ENCODE peak calls at places on chromosomes 12 and 14, in eight cellular contexts. Z, E, C, B, A, F, K and Q are unnamed samples.

GRCh38 chr14:90839024-90839888 is 23.0 kb upstream of the TTC7B start:
- DNase-seq in K (no peak), F (no peak), E (no peak), Z (no peak), B (peak), C (no peak), A (peak), Q (no peak)

GRCh38 chr12:115149279-115149678 is 465.3 kb upstream of the TBX3 start:
- DNase-seq in A (no peak), Z (no peak), B (no peak), F (no peak), K (no peak), C (no peak), E (no peak), Q (no peak)

GRCh38 chr12:62285284-62285683 is 25.1 kb downstream of the USP15 start:
- DNase-seq in A (no peak), K (no peak), B (no peak), F (no peak), Z (no peak), C (no peak), E (no peak), Q (no peak)

GRCh38 chr12:67355428-67356385 is 86.5 kb downstream of the CAND1 start:
- DNase-seq in A (peak), C (no peak), Z (peak), F (peak), E (no peak), K (peak), B (peak), Q (peak)

GRCh38 chr12:13744566-13744965 is 236.8 kb downstream of the GRIN2B start:
- DNase-seq in F (no peak), K (no peak), C (no peak), E (no peak), Z (no peak), A (no peak), B (no peak), Q (no peak)

GRCh38 chr14:106228541-106229158 is 702.3 kb downstream of the TMEM121 start:
- DNase-seq in Z (no peak), A (no peak), E (peak), B (no peak), F (no peak), C (no peak), K (no peak), Q (no peak)

GRCh38 chr12:57590536-57590891 is 478 bp upstream of the PIP4K2C start:
- DNase-seq in E (no peak), Z (no peak), F (no peak), C (no peak), K (no peak), B (no peak), A (no peak), Q (no peak)

GRCh38 chr14:92832137-92832700 is 38.1 kb downstream of the GOLGA5 start:
- DNase-seq in B (no peak), E (no peak), Z (no peak), F (peak), K (peak), A (no peak), C (no peak), Q (no peak)

GRCh38 chr12:6020930-6021329 is 75.9 kb upstream of the ANO2 start:
- DNase-seq in K (peak), C (no peak), E (no peak), B (peak), A (no peak), F (no peak), Z (no peak), Q (no peak)

GRCh38 chr12:2963154-2963759 is 4.1 kb downstream of the TEAD4 start:
- DNase-seq in Z (no peak), B (no peak), E (no peak), C (no peak), K (peak), A (peak), F (no peak), Q (no peak)

GRCh38 chr12:57889541-57889989 is 43.0 kb upstream of the CTDSP2 start:
- DNase-seq in K (peak), C (peak), Z (no peak), A (peak), B (peak), E (no peak), F (no peak), Q (no peak)

GRCh38 chr12:110557300-110557699 is 25.8 kb downstream of the PPTC7 start:
- DNase-seq in K (no peak), A (no peak), E (no peak), B (no peak), F (no peak), C (no peak), Z (no peak), Q (no peak)

GRCh38 chr12:68793436-68793835 is 14.5 kb upstream of the MDM2 start:
- DNase-seq in E (no peak), C (no peak), K (no peak), B (no peak), F (no peak), Z (no peak), A (no peak), Q (no peak)

GRCh38 chr12:110256780-110257431 is 24.1 kb upstream of the ATP2A2 start:
- DNase-seq in B (no peak), F (peak), C (no peak), A (peak), K (no peak), E (no peak), Z (no peak), Q (no peak)

GRCh38 chr14:23525611-23526010 is 26.0 kb downstream of the ZFHX2 start:
- DNase-seq in A (no peak), F (no peak), K (no peak), E (no peak), C (no peak), Z (no peak), B (no peak), Q (no peak)

GRCh38 chr12:93173178-93173957 is 204.4 kb upstream of the NUDT4 start:
- DNase-seq in Z (no peak), B (peak), K (no peak), C (no peak), F (peak), A (no peak), E (no peak), Q (no peak)

GRCh38 chr12:114721266-114721665 is 37.3 kb upstream of the TBX3 start:
- DNase-seq in A (no peak), B (no peak), K (no peak), E (no peak), Z (no peak), C (no peak), F (no peak), Q (no peak)

GRCh38 chr12:64625243-64626077 is 15.2 kb downstream of the RASSF3 start:
- DNase-seq in A (peak), E (peak), Z (no peak), C (peak), B (peak), K (peak), F (peak), Q (peak)

GRCh38 chr14:24368562-24369252 is 723 bp downstream of the NFATC4 start:
- DNase-seq in E (peak), A (peak), B (peak), K (peak), F (peak), Z (peak), C (peak), Q (no peak)

GRCh38 chr14:105864651-105865265 is 338.4 kb downstream of the TMEM121 start:
- DNase-seq in K (no peak), A (no peak), Z (no peak), E (no peak), F (no peak), B (no peak), C (no peak), Q (peak)

GRCh38 chr14:68757618-68758081 is 35.2 kb downstream of the ZFP36L1 start:
- DNase-seq in E (no peak), A (peak), F (peak), K (peak), B (no peak), C (no peak), Z (no peak), Q (no peak)

GRCh38 chr14:101876539-101876938 is 87.8 kb upstream of the DYNC1H1 start:
- DNase-seq in K (peak), B (peak), Z (no peak), A (peak), F (peak), E (peak), C (peak), Q (no peak)

GRCh38 chr12:31578632-31579031 is 12.3 kb downstream of the DENND5B start:
- DNase-seq in F (no peak), Z (no peak), B (no peak), E (no peak), K (peak), C (no peak), A (peak), Q (no peak)

GRCh38 chr12:60227916-60228315 is 632.1 kb downstream of the SLC16A7 start:
- DNase-seq in A (no peak), B (no peak), K (no peak), E (no peak), Z (no peak), C (no peak), F (no peak), Q (no peak)

GRCh38 chr12:65585648-65586420 is 238.4 kb upstream of the HMGA2 start:
- DNase-seq in B (no peak), E (no peak), K (peak), A (peak), F (no peak), C (no peak), Z (no peak), Q (no peak)